ENCODE peak calls at places on chromosome 20, in four cellular contexts. Y is caudate nucleus, Z is hypothalamus, H is NCI-H2081. A is an unnamed sample.

GRCh38 chr20:17327185-17327780 is 100.4 kb downstream of the PCSK2 start:
- DNase-seq in Y (no peak), Z (no peak), H (no peak), A (no peak)

GRCh38 chr20:19692685-19693119 is 65.4 kb upstream of the RIN2 start:
- DNase-seq in Y (no peak), Z (peak), H (peak), A (peak)

GRCh38 chr20:62266340-62266739 is 28.0 kb downstream of the OSBPL2 start:
- DNase-seq in Y (no peak), Z (no peak), H (no peak), A (no peak)

GRCh38 chr20:44961024-44961866 is 1.0 kb upstream of the TOMM34 start:
- DNase-seq in Y (no peak), Z (no peak), H (no peak), A (no peak)

GRCh38 chr20:3312940-3313656 is 74.1 kb upstream of the SLC4A11 start:
- DNase-seq in Y (no peak), Z (no peak), H (no peak), A (peak)

GRCh38 chr20:24489631-24490260 is 20.3 kb downstream of the SYNDIG1 start:
- DNase-seq in Y (no peak), Z (no peak), H (no peak), A (no peak)

GRCh38 chr20:23334111-23334510 is 16.5 kb upstream of the NXT1 start:
- DNase-seq in Y (no peak), Z (no peak), H (no peak), A (no peak)

GRCh38 chr20:25077610-25078169 is 4.3 kb downstream of the VSX1 start:
- DNase-seq in Y (no peak), Z (peak), H (no peak), A (no peak)

GRCh38 chr20:32348207-32348606 is 9.9 kb upstream of the ASXL1 start:
- DNase-seq in Y (no peak), Z (no peak), H (no peak), A (no peak)

GRCh38 chr20:14989891-14990290 is 652.5 kb upstream of the FLRT3 start:
- DNase-seq in Y (no peak), Z (no peak), H (no peak), A (no peak)

GRCh38 chr20:10794765-10795164 is 121.0 kb upstream of the JAG1 start:
- DNase-seq in Y (no peak), Z (no peak), H (no peak), A (no peak)

GRCh38 chr20:30500829-30501440 is 756.5 kb upstream of the DEFB115 start:
- DNase-seq in Y (no peak), Z (no peak), H (no peak), A (no peak)

GRCh38 chr20:49028684-49029083 is 17.4 kb upstream of the CSE1L start:
- DNase-seq in Y (no peak), Z (no peak), H (peak), A (no peak)

GRCh38 chr20:20926222-20926905 is 179.8 kb downstream of the LINC00237 start:
- DNase-seq in Y (no peak), Z (no peak), H (no peak), A (no peak)

GRCh38 chr20:64203037-64203777 is 39.0 kb downstream of the MYT1 start:
- DNase-seq in Y (no peak), Z (no peak), H (no peak), A (no peak)

GRCh38 chr20:47737923-47738322 is 47.4 kb downstream of the SULF2 start:
- DNase-seq in Y (no peak), Z (no peak), H (no peak), A (no peak)

GRCh38 chr20:19921349-19921793 is 95.8 kb upstream of the NAA20 start:
- DNase-seq in Y (no peak), Z (no peak), H (no peak), A (no peak)

GRCh38 chr20:24157213-24157612 is 168.6 kb upstream of the GGTLC1 start:
- DNase-seq in Y (no peak), Z (no peak), H (no peak), A (no peak)

GRCh38 chr20:34316191-34316814 is 13.1 kb upstream of the AHCY start:
- DNase-seq in Y (no peak), Z (no peak), H (no peak), A (no peak)

GRCh38 chr20:15406072-15406471 is 1068.7 kb upstream of the FLRT3 start:
- DNase-seq in Y (no peak), Z (no peak), H (no peak), A (no peak)

GRCh38 chr20:60977896-60978295 is 274.2 kb upstream of the CDH4 start:
- DNase-seq in Y (no peak), Z (no peak), H (no peak), A (no peak)

GRCh38 chr20:14406495-14406894 is 69.1 kb upstream of the FLRT3 start:
- DNase-seq in Y (no peak), Z (no peak), H (no peak), A (peak)

GRCh38 chr20:50172347-50173013 is 18.1 kb upstream of the CEBPB start:
- DNase-seq in Y (no peak), Z (peak), H (peak), A (peak)

GRCh38 chr20:10079964-10080363 is 45.2 kb downstream of the ANKEF1 start:
- DNase-seq in Y (no peak), Z (no peak), H (no peak), A (no peak)

GRCh38 chr20:48919882-48920526 is 1.5 kb upstream of the ARFGEF2 start:
- DNase-seq in Y (no peak), Z (no peak), H (no peak), A (no peak)

A was measured in NCI-H460.